ENCODE peak calls at places on chromosomes 3 and 15, in ten cellular contexts. Y, Q, O, Z, F, W, V, H, J and U are unnamed samples.

GRCh38 chr3:112247351-112247750 is 46.7 kb downstream of the SLC9C1 start:
- DNase-seq in Y (no peak), Q (no peak), O (no peak), Z (no peak), F (no peak), W (no peak), V (no peak), H (no peak), J (no peak), U (no peak)

GRCh38 chr3:58989173-58989572 is 60.7 kb downstream of the CFAP20DC start:
- DNase-seq in Y (no peak), Q (no peak), O (no peak), Z (no peak), F (no peak), W (no peak), V (no peak), H (peak), J (no peak), U (no peak)

GRCh38 chr3:110414851-110415250 is 656.8 kb upstream of the NECTIN3 start:
- DNase-seq in Y (peak), Q (peak), O (no peak), Z (no peak), F (no peak), W (no peak), V (no peak), H (peak), J (no peak), U (no peak)

GRCh38 chr15:57509121-57509520 is 82.6 kb upstream of the MYZAP start:
- DNase-seq in Y (no peak), Q (no peak), O (no peak), Z (no peak), F (no peak), W (no peak), V (peak), H (no peak), J (no peak), U (no peak)

GRCh38 chr3:120622870-120623718 is 27.0 kb downstream of the NDUFB4 start:
- DNase-seq in Y (peak), Q (peak), O (no peak), Z (peak), F (peak), W (peak), V (peak), H (peak), J (no peak), U (no peak)

GRCh38 chr15:65550681-65551098 is 20.4 kb downstream of the HACD3 start:
- DNase-seq in Y (no peak), Q (peak), O (no peak), Z (no peak), F (no peak), W (no peak), V (no peak), H (no peak), J (no peak), U (no peak)

GRCh38 chr3:160141485-160142185 is 83.6 kb upstream of the C3orf80 start:
- DNase-seq in Y (no peak), Q (no peak), O (no peak), Z (no peak), F (no peak), W (no peak), V (no peak), H (no peak), J (no peak), U (no peak)

GRCh38 chr15:48865387-48866079 is 12.4 kb upstream of the EID1 start:
- DNase-seq in Y (peak), Q (peak), O (no peak), Z (no peak), F (no peak), W (no peak), V (no peak), H (no peak), J (no peak), U (no peak)

GRCh38 chr3:34856577-34856976 is 782.7 kb upstream of the ARPP21 start:
- DNase-seq in Y (peak), Q (peak), O (no peak), Z (no peak), F (no peak), W (no peak), V (no peak), H (no peak), J (peak), U (no peak)

GRCh38 chr3:125165948-125166553 is 46.5 kb downstream of the SLC12A8 start:
- DNase-seq in Y (no peak), Q (no peak), O (no peak), Z (no peak), F (no peak), W (no peak), V (no peak), H (no peak), J (no peak), U (no peak)

GRCh38 chr3:139528281-139528680 is 11.3 kb downstream of the RBP1 start:
- DNase-seq in Y (no peak), Q (no peak), O (no peak), Z (no peak), F (no peak), W (no peak), V (no peak), H (no peak), J (no peak), U (no peak)

GRCh38 chr15:51841401-51842040 is 12.1 kb downstream of the TMOD3 start:
- DNase-seq in Y (no peak), Q (no peak), O (no peak), Z (no peak), F (no peak), W (no peak), V (no peak), H (no peak), J (no peak), U (no peak)

GRCh38 chr3:186953011-186953487 is 22.7 kb downstream of the ST6GAL1 start:
- DNase-seq in Y (peak), Q (peak), O (peak), Z (no peak), F (no peak), W (no peak), V (no peak), H (no peak), J (no peak), U (no peak)

GRCh38 chr15:96334705-96335428 is 4.4 kb downstream of the NR2F2 start:
- DNase-seq in Y (no peak), Q (peak), O (no peak), Z (no peak), F (no peak), W (no peak), V (no peak), H (no peak), J (no peak), U (no peak)

GRCh38 chr3:24846286-24846860 is 351.7 kb upstream of the THRB start:
- DNase-seq in Y (no peak), Q (no peak), O (no peak), Z (no peak), F (no peak), W (no peak), V (no peak), H (no peak), J (no peak), U (no peak)

GRCh38 chr15:68816795-68817303 is 3.8 kb downstream of the ANP32A start:
- DNase-seq in Y (no peak), Q (no peak), O (no peak), Z (no peak), F (no peak), W (no peak), V (peak), H (no peak), J (no peak), U (no peak)

GRCh38 chr15:67280217-67280616 is 25.6 kb downstream of the IQCH start:
- DNase-seq in Y (no peak), Q (no peak), O (no peak), Z (no peak), F (no peak), W (no peak), V (no peak), H (no peak), J (no peak), U (no peak)

GRCh38 chr3:82100378-82100777 is 338.9 kb upstream of the GBE1 start:
- DNase-seq in Y (peak), Q (peak), O (no peak), Z (no peak), F (no peak), W (no peak), V (no peak), H (no peak), J (no peak), U (no peak)

GRCh38 chr3:61522064-61522463 is 39.3 kb upstream of the PTPRG start:
- DNase-seq in Y (no peak), Q (no peak), O (peak), Z (peak), F (no peak), W (no peak), V (no peak), H (no peak), J (no peak), U (no peak)

GRCh38 chr3:146218880-146219866 is 31.7 kb downstream of the PLSCR4 start:
- DNase-seq in Y (peak), Q (peak), O (peak), Z (peak), F (peak), W (peak), V (peak), H (no peak), J (peak), U (peak)

GRCh38 chr3:115321396-115321795 is 174.3 kb upstream of the ZBTB20 start:
- DNase-seq in Y (peak), Q (peak), O (no peak), Z (no peak), F (no peak), W (no peak), V (no peak), H (peak), J (no peak), U (no peak)

GRCh38 chr15:97521390-97521789 is 439.1 kb upstream of the ARRDC4 start:
- DNase-seq in Y (no peak), Q (no peak), O (no peak), Z (no peak), F (no peak), W (no peak), V (no peak), H (no peak), J (no peak), U (no peak)

GRCh38 chr3:134708671-134709070 is 57.8 kb upstream of the KY start:
- DNase-seq in Y (peak), Q (peak), O (no peak), Z (no peak), F (no peak), W (no peak), V (no peak), H (no peak), J (no peak), U (no peak)

GRCh38 chr3:195240171-195240701 is 30.7 kb downstream of the XXYLT1 start:
- DNase-seq in Y (no peak), Q (no peak), O (no peak), Z (no peak), F (no peak), W (no peak), V (peak), H (no peak), J (no peak), U (no peak)

GRCh38 chr15:77670558-77671148 is 37.9 kb upstream of the LINGO1 start:
- DNase-seq in Y (no peak), Q (no peak), O (no peak), Z (no peak), F (no peak), W (no peak), V (no peak), H (no peak), J (no peak), U (no peak)

GRCh38 chr15:82963356-82964341 is 11.1 kb upstream of the HOMER2 start:
- DNase-seq in Y (no peak), Q (no peak), O (no peak), Z (no peak), F (no peak), W (no peak), V (no peak), H (no peak), J (no peak), U (no peak)

GRCh38 chr3:123036352-123037014 is 8.9 kb upstream of the SEMA5B start:
- DNase-seq in Y (no peak), Q (peak), O (no peak), Z (no peak), F (no peak), W (no peak), V (no peak), H (no peak), J (no peak), U (no peak)

GRCh38 chr3:175346573-175347356 is 487.6 kb downstream of the NAALADL2 start:
- DNase-seq in Y (peak), Q (peak), O (no peak), Z (no peak), F (no peak), W (no peak), V (peak), H (peak), J (peak), U (no peak)

GRCh38 chr15:45448066-45448510 is 69.7 kb upstream of the GATM start:
- DNase-seq in Y (peak), Q (no peak), O (no peak), Z (no peak), F (no peak), W (no peak), V (no peak), H (no peak), J (no peak), U (no peak)

GRCh38 chr3:23094890-23095462 is 108.2 kb upstream of the UBE2E2 start:
- DNase-seq in Y (peak), Q (peak), O (no peak), Z (no peak), F (no peak), W (no peak), V (no peak), H (no peak), J (peak), U (no peak)

GRCh38 chr3:62011667-62012066 is 361.7 kb downstream of the FEZF2 start:
- DNase-seq in Y (no peak), Q (peak), O (no peak), Z (no peak), F (no peak), W (no peak), V (no peak), H (no peak), J (no peak), U (no peak)

GRCh38 chr3:130787422-130788068 is 40.9 kb upstream of the PIK3R4 start:
- DNase-seq in Y (no peak), Q (no peak), O (no peak), Z (no peak), F (no peak), W (no peak), V (no peak), H (no peak), J (no peak), U (no peak)

GRCh38 chr15:50810128-50810527 is 44.6 kb upstream of the SPPL2A start:
- DNase-seq in Y (no peak), Q (no peak), O (no peak), Z (no peak), F (no peak), W (no peak), V (no peak), H (no peak), J (no peak), U (no peak)